ENCODE peak calls at places on chromosomes 1 and 21, in five cellular contexts. One of them, this sample, is unnamed.

GRCh38 chr1:79043506-79043905 is 37.0 kb upstream of the ADGRL4 start:
- DNase-seq in H1: no peak
- DNase-seq in neuronal stem cell: no peak
- DNase-seq in mesenchymal stem cell: no peak
- DNase-seq in trophoblast cell: peak; percentile 54
- DNase-seq in this sample: no peak

GRCh38 chr1:234970731-234971476 is 157.7 kb downstream of the TOMM20 start:
- DNase-seq in mesenchymal stem cell: peak; percentile 98
- DNase-seq in neuronal stem cell: no peak
- DNase-seq in H1: peak; percentile 57
- DNase-seq in trophoblast cell: peak; percentile 90
- DNase-seq in this sample: peak; percentile 70

GRCh38 chr1:201348211-201348566 is 29.3 kb downstream of the TNNT2 start:
- DNase-seq in trophoblast cell: peak; percentile 56
- DNase-seq in mesenchymal stem cell: peak; percentile 55
- DNase-seq in neuronal stem cell: peak; percentile 62
- DNase-seq in H1: peak; percentile 34
- DNase-seq in this sample: peak; percentile 89

GRCh38 chr1:211476200-211476849 is 15.6 kb downstream of the RD3 start:
- DNase-seq in trophoblast cell: peak; percentile 85
- DNase-seq in neuronal stem cell: peak; percentile 43
- DNase-seq in H1: no peak
- DNase-seq in mesenchymal stem cell: peak; percentile 69
- DNase-seq in this sample: peak; percentile 65

GRCh38 chr1:216457356-216457755 is 34.1 kb upstream of the USH2A start:
- DNase-seq in neuronal stem cell: no peak
- DNase-seq in trophoblast cell: no peak
- DNase-seq in H1: no peak
- DNase-seq in mesenchymal stem cell: no peak
- DNase-seq in this sample: no peak

GRCh38 chr1:227793079-227793947 is 22.2 kb upstream of the PRSS38 start:
- DNase-seq in mesenchymal stem cell: no peak
- DNase-seq in trophoblast cell: no peak
- DNase-seq in H1: no peak
- DNase-seq in neuronal stem cell: no peak
- DNase-seq in this sample: no peak

GRCh38 chr1:228944991-228945390 is 209.7 kb downstream of the RHOU start:
- DNase-seq in trophoblast cell: no peak
- DNase-seq in neuronal stem cell: no peak
- DNase-seq in mesenchymal stem cell: peak; percentile 54
- DNase-seq in H1: no peak
- DNase-seq in this sample: no peak

GRCh38 chr1:243313635-243314536 is 58.0 kb downstream of the SDCCAG8 start:
- DNase-seq in mesenchymal stem cell: no peak
- DNase-seq in trophoblast cell: no peak
- DNase-seq in neuronal stem cell: no peak
- DNase-seq in H1: no peak
- DNase-seq in this sample: no peak

GRCh38 chr1:50570064-50570463 is 146.8 kb upstream of the DMRTA2 start:
- DNase-seq in mesenchymal stem cell: no peak
- DNase-seq in H1: no peak
- DNase-seq in trophoblast cell: no peak
- DNase-seq in neuronal stem cell: peak; percentile 48
- DNase-seq in this sample: no peak

GRCh38 chr1:150281221-150281757 is 1.1 kb upstream of the CIART start:
- DNase-seq in H1: no peak
- DNase-seq in trophoblast cell: peak; percentile 49
- DNase-seq in mesenchymal stem cell: peak; percentile 79
- DNase-seq in neuronal stem cell: peak; percentile 62
- DNase-seq in this sample: peak; percentile 72

GRCh38 chr1:234532511-234532922 is 53.5 kb upstream of the TARBP1 start:
- DNase-seq in mesenchymal stem cell: no peak
- DNase-seq in neuronal stem cell: no peak
- DNase-seq in trophoblast cell: peak; percentile 64
- DNase-seq in H1: no peak
- DNase-seq in this sample: no peak

GRCh38 chr21:31557956-31558838 is 101.3 kb upstream of the SOD1 start:
- DNase-seq in trophoblast cell: peak; percentile 65
- DNase-seq in mesenchymal stem cell: peak; percentile 38
- DNase-seq in H1: no peak
- DNase-seq in neuronal stem cell: peak; percentile 55
- DNase-seq in this sample: peak; percentile 48

GRCh38 chr1:245894843-245895242 is 612.2 kb downstream of the SMYD3 start:
- DNase-seq in neuronal stem cell: no peak
- DNase-seq in trophoblast cell: no peak
- DNase-seq in mesenchymal stem cell: no peak
- DNase-seq in H1: no peak
- DNase-seq in this sample: no peak

GRCh38 chr1:220652995-220653394 is 37.2 kb upstream of the C1orf115 start:
- DNase-seq in neuronal stem cell: no peak
- DNase-seq in H1: no peak
- DNase-seq in trophoblast cell: no peak
- DNase-seq in mesenchymal stem cell: no peak
- DNase-seq in this sample: no peak

GRCh38 chr1:7407980-7408770 is 362.9 kb upstream of the VAMP3 start:
- DNase-seq in mesenchymal stem cell: no peak
- DNase-seq in trophoblast cell: no peak
- DNase-seq in neuronal stem cell: no peak
- DNase-seq in H1: no peak
- DNase-seq in this sample: peak; percentile 17

GRCh38 chr1:34354367-34354766 is 177.7 kb downstream of the C1orf94 start:
- DNase-seq in mesenchymal stem cell: no peak
- DNase-seq in neuronal stem cell: no peak
- DNase-seq in H1: no peak
- DNase-seq in trophoblast cell: no peak
- DNase-seq in this sample: no peak

GRCh38 chr21:29217818-29218252 is 80.9 kb upstream of the BACH1 start:
- DNase-seq in trophoblast cell: peak; percentile 73
- DNase-seq in mesenchymal stem cell: peak; percentile 96
- DNase-seq in neuronal stem cell: no peak
- DNase-seq in H1: no peak
- DNase-seq in this sample: no peak

GRCh38 chr1:222821239-222821638 is 6.4 kb downstream of the DISP1 start:
- DNase-seq in neuronal stem cell: no peak
- DNase-seq in H1: no peak
- DNase-seq in mesenchymal stem cell: peak; percentile 22
- DNase-seq in trophoblast cell: no peak
- DNase-seq in this sample: no peak

GRCh38 chr1:67889940-67890567 is 56.8 kb upstream of the GNG12 start:
- DNase-seq in neuronal stem cell: no peak
- DNase-seq in trophoblast cell: peak; percentile 55
- DNase-seq in mesenchymal stem cell: peak; percentile 86
- DNase-seq in H1: no peak
- DNase-seq in this sample: no peak

GRCh38 chr1:2393471-2393877 is 1.8 kb downstream of the RER1 start:
- DNase-seq in H1: no peak
- DNase-seq in neuronal stem cell: no peak
- DNase-seq in trophoblast cell: peak; percentile 20
- DNase-seq in mesenchymal stem cell: no peak
- DNase-seq in this sample: no peak

GRCh38 chr1:94821636-94822305 is 1.6 kb downstream of the SLC44A3 start:
- DNase-seq in neuronal stem cell: no peak
- DNase-seq in H1: no peak
- DNase-seq in mesenchymal stem cell: no peak
- DNase-seq in trophoblast cell: no peak
- DNase-seq in this sample: no peak

GRCh38 chr1:84742653-84743052 is 52.4 kb upstream of the SSX2IP start:
- DNase-seq in H1: no peak
- DNase-seq in mesenchymal stem cell: no peak
- DNase-seq in neuronal stem cell: no peak
- DNase-seq in trophoblast cell: no peak
- DNase-seq in this sample: no peak

GRCh38 chr1:117695796-117696505 is 90.1 kb downstream of the TENT5C start:
- DNase-seq in neuronal stem cell: no peak
- DNase-seq in mesenchymal stem cell: peak; percentile 99
- DNase-seq in H1: no peak
- DNase-seq in trophoblast cell: peak; percentile 95
- DNase-seq in this sample: peak; percentile 53

GRCh38 chr1:207027221-207027777 is 5.3 kb downstream of the C1orf116 start:
- DNase-seq in neuronal stem cell: no peak
- DNase-seq in trophoblast cell: peak; percentile 78
- DNase-seq in H1: no peak
- DNase-seq in mesenchymal stem cell: no peak
- DNase-seq in this sample: no peak

GRCh38 chr1:9249534-9250335 is 15.2 kb downstream of the H6PD start:
- DNase-seq in H1: no peak
- DNase-seq in mesenchymal stem cell: no peak
- DNase-seq in neuronal stem cell: peak; percentile 29
- DNase-seq in trophoblast cell: peak; percentile 52
- DNase-seq in this sample: peak; percentile 87

GRCh38 chr1:161887724-161888287 is 121.7 kb downstream of the ATF6 start:
- DNase-seq in H1: no peak
- DNase-seq in mesenchymal stem cell: no peak
- DNase-seq in trophoblast cell: no peak
- DNase-seq in neuronal stem cell: no peak
- DNase-seq in this sample: no peak

GRCh38 chr1:43152866-43153265 is 19.2 kb downstream of the EBNA1BP2 start:
- DNase-seq in trophoblast cell: no peak
- DNase-seq in H1: no peak
- DNase-seq in neuronal stem cell: no peak
- DNase-seq in mesenchymal stem cell: no peak
- DNase-seq in this sample: no peak

GRCh38 chr21:43343992-43344886 is 82.7 kb downstream of the SIK1 start:
- DNase-seq in mesenchymal stem cell: no peak
- DNase-seq in neuronal stem cell: no peak
- DNase-seq in trophoblast cell: no peak
- DNase-seq in H1: no peak
- DNase-seq in this sample: no peak

GRCh38 chr1:166489670-166490436 is 323.1 kb upstream of the FAM78B start:
- DNase-seq in mesenchymal stem cell: peak; percentile 1
- DNase-seq in trophoblast cell: peak; percentile 75
- DNase-seq in neuronal stem cell: no peak
- DNase-seq in H1: no peak
- DNase-seq in this sample: no peak

GRCh38 chr1:19312782-19313635 is 883 bp downstream of the SLC66A1 start:
- DNase-seq in trophoblast cell: no peak
- DNase-seq in H1: no peak
- DNase-seq in neuronal stem cell: no peak
- DNase-seq in mesenchymal stem cell: no peak
- DNase-seq in this sample: no peak

GRCh38 chr1:154861607-154862094 is 8.4 kb downstream of the KCNN3 start:
- DNase-seq in neuronal stem cell: no peak
- DNase-seq in trophoblast cell: no peak
- DNase-seq in mesenchymal stem cell: peak; percentile 89
- DNase-seq in H1: no peak
- DNase-seq in this sample: no peak

GRCh38 chr1:32949519-32949918 is 15.1 kb downstream of the RNF19B start:
- DNase-seq in H1: no peak
- DNase-seq in neuronal stem cell: no peak
- DNase-seq in trophoblast cell: no peak
- DNase-seq in mesenchymal stem cell: no peak
- DNase-seq in this sample: no peak

GRCh38 chr1:32947669-32948068 is 16.9 kb downstream of the RNF19B start:
- DNase-seq in neuronal stem cell: no peak
- DNase-seq in trophoblast cell: no peak
- DNase-seq in H1: no peak
- DNase-seq in mesenchymal stem cell: no peak
- DNase-seq in this sample: no peak

GRCh38 chr1:32946413-32946812 is 18.2 kb downstream of the RNF19B start:
- DNase-seq in H1: no peak
- DNase-seq in mesenchymal stem cell: no peak
- DNase-seq in neuronal stem cell: no peak
- DNase-seq in trophoblast cell: no peak
- DNase-seq in this sample: no peak

GRCh38 chr1:32948082-32948722 is 16.4 kb downstream of the RNF19B start:
- DNase-seq in trophoblast cell: no peak
- DNase-seq in neuronal stem cell: no peak
- DNase-seq in H1: no peak
- DNase-seq in mesenchymal stem cell: no peak
- DNase-seq in this sample: no peak

DNA sequence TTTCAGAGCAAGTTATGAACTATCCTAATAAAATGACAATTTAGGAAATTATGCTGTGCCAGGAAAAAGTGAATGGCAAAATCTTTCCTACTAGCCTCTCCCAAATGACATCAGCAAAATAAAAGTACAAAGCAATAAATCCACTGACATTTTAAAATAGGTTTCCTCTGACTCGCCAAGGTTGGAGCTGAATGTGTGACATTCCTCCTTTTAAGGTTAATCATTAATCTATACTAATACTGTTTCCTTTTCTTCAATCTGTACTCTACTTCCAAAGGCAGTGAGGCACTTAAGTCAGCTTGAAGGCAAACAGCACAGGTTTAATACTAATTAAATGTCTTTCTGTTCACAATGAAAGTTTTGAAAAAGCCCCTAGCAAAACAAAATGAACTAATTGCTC is 15.7 kb downstream of the RNF19B start:
- DNase-seq in mesenchymal stem cell: no peak
- DNase-seq in trophoblast cell: no peak
- DNase-seq in H1: no peak
- DNase-seq in neuronal stem cell: no peak
- DNase-seq in this sample: no peak
- H2BK12ac ChIP-seq in mesenchymal stem cell: no peak overlapping the region
- H2BK12ac ChIP-seq in trophoblast cell: no peak overlapping the region
- H2BK12ac ChIP-seq in H1: no peak overlapping the region
- H2BK12ac ChIP-seq in neuronal stem cell: no peak overlapping the region
- H2BK12ac ChIP-seq in this sample: no peak overlapping the region

DNA sequence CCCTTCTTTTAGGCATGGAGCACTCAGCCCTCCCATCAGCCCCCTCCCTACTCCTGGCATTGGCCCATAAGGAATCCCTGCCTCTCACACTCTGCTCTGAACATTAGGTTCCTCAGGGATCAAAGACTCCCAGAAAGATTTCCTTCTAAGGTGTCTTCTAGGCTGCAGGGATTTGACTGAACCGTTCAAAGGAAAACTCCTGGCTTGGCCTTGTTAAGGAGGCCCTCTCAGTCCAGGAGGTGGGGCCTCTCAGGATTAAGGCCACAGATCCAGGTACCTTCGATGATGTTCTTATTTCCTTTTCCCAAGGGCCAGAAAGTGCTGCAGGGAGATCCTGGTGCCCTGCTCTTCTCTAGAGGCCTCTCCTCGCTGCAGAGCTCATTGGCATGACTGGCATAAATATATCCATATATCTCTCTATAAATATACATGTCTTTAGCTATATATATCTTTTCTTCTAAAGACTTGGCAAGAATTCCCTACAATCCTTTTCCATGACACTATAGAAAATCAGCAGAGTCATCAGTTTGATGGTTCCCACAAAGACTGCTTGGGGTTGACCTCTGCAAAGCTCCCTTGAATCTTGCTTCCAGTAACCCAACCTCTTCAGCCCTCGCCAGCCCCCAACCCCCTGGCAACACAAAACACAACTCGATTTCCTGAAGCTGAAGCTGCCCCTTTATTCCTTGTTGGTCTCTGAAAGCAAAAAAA is 59.0 kb downstream of the PLXNA2 start:
- DNase-seq in trophoblast cell: no peak
- DNase-seq in H1: no peak
- DNase-seq in neuronal stem cell: no peak
- DNase-seq in mesenchymal stem cell: peak; percentile 75
- DNase-seq in this sample: no peak
- H2BK12ac ChIP-seq in trophoblast cell: peak overlapping the region; percentile 77
- H2BK12ac ChIP-seq in H1: no peak overlapping the region
- H2BK12ac ChIP-seq in neuronal stem cell: no peak overlapping the region
- H2BK12ac ChIP-seq in mesenchymal stem cell: peak overlapping the region; percentile 64
- H2BK12ac ChIP-seq in this sample: no peak overlapping the region

GRCh38 chr1:219331424-219331823 is 157.7 kb downstream of the LYPLAL1 start:
- DNase-seq in trophoblast cell: no peak
- DNase-seq in mesenchymal stem cell: no peak
- DNase-seq in neuronal stem cell: no peak
- DNase-seq in H1: no peak
- DNase-seq in this sample: no peak
- H2BK12ac ChIP-seq in trophoblast cell: no peak overlapping the region
- H2BK12ac ChIP-seq in mesenchymal stem cell: no peak overlapping the region
- H2BK12ac ChIP-seq in neuronal stem cell: no peak overlapping the region
- H2BK12ac ChIP-seq in H1: no peak overlapping the region
- H2BK12ac ChIP-seq in this sample: no peak overlapping the region

GRCh38 chr1:40638097-40639036 is 27.1 kb downstream of the RIMS3 start:
- DNase-seq in H1: no peak
- DNase-seq in neuronal stem cell: no peak
- DNase-seq in mesenchymal stem cell: no peak
- DNase-seq in trophoblast cell: no peak
- DNase-seq in this sample: no peak
- H2BK12ac ChIP-seq in H1: no peak overlapping the region
- H2BK12ac ChIP-seq in neuronal stem cell: no peak overlapping the region
- H2BK12ac ChIP-seq in mesenchymal stem cell: no peak overlapping the region
- H2BK12ac ChIP-seq in trophoblast cell: no peak overlapping the region
- H2BK12ac ChIP-seq in this sample: no peak overlapping the region